ENCODE peak calls at places on chromosome 5, in eight cellular contexts. K, V, J, X, T, E, I and U are unnamed samples.
A peak's percentile ranks its signal among the peaks of the same experiment; 100 is the strongest.

GRCh38 chr5:58407042-58407709 is 52.7 kb downstream of the PLK2 start:
- DNase-seq in K (no peak), V (no peak), J (no peak), X (no peak), T (no peak), E (no peak), I (no peak), U (no peak)

GRCh38 chr5:169200086-169200778 is 100.7 kb downstream of the SLIT3 start:
- DNase-seq in K (no peak), V (no peak), J (no peak), X (no peak), T (no peak), E (no peak), I (no peak), U (no peak)

GRCh38 chr5:134026521-134027202 is 21.9 kb upstream of the VDAC1 start:
- DNase-seq in K (no peak), V (no peak), J (peak; percentile 46), X (peak; percentile 88), T (peak; percentile 69), E (no peak), I (peak; percentile 63), U (peak; percentile 61)

GRCh38 chr5:149893403-149893931 is 51.1 kb downstream of the PDE6A start:
- DNase-seq in K (no peak), V (no peak), J (no peak), X (no peak), T (no peak), E (no peak), I (no peak), U (no peak)

GRCh38 chr5:132327278-132327959 is 33.2 kb downstream of the SLC22A4 start:
- DNase-seq in K (no peak), V (no peak), J (no peak), X (no peak), T (no peak), E (no peak), I (no peak), U (no peak)

GRCh38 chr5:154721476-154722058 is 33.6 kb upstream of the LARP1 start:
- DNase-seq in K (no peak), V (no peak), J (no peak), X (peak; percentile 75), T (no peak), E (no peak), I (no peak), U (no peak)

GRCh38 chr5:97162045-97162444 is 19.6 kb upstream of the LIX1 start:
- DNase-seq in K (peak; percentile 59), V (peak; percentile 71), J (peak; percentile 36), X (peak; percentile 52), T (no peak), E (no peak), I (no peak), U (peak; percentile 30)

GRCh38 chr5:131262953-131263541 is 806 bp upstream of the CDC42SE2 start:
- DNase-seq in K (no peak), V (no peak), J (peak; percentile 29), X (no peak), T (no peak), E (no peak), I (no peak), U (no peak)

GRCh38 chr5:22899341-22899740 is 46.2 kb upstream of the CDH12 start:
- DNase-seq in K (no peak), V (no peak), J (no peak), X (no peak), T (no peak), E (no peak), I (no peak), U (no peak)

GRCh38 chr5:82418608-82418950 is 140.4 kb upstream of the RPS23 start:
- DNase-seq in K (no peak), V (no peak), J (no peak), X (no peak), T (no peak), E (no peak), I (no peak), U (no peak)

GRCh38 chr5:177098103-177098771 is 11.5 kb downstream of the FGFR4 start:
- DNase-seq in K (no peak), V (no peak), J (no peak), X (peak; percentile 32), T (no peak), E (no peak), I (peak; percentile 71), U (no peak)

GRCh38 chr5:127988149-127988755 is 95.3 kb upstream of the SLC12A2 start:
- DNase-seq in K (no peak), V (no peak), J (no peak), X (no peak), T (no peak), E (no peak), I (no peak), U (no peak)

GRCh38 chr5:133285583-133286021 is 233.8 kb downstream of the HSPA4 start:
- DNase-seq in K (peak; percentile 62), V (peak; percentile 54), J (peak; percentile 98), X (no peak), T (peak; percentile 63), E (no peak), I (peak; percentile 96), U (no peak)

GRCh38 chr5:149381986-149382338 is 2.9 kb upstream of the IL17B start:
- DNase-seq in K (peak; percentile 84), V (peak; percentile 88), J (peak; percentile 62), X (peak; percentile 90), T (peak; percentile 84), E (peak; percentile 74), I (peak; percentile 89), U (peak; percentile 69)

GRCh38 chr5:42656661-42657035 is 100.0 kb upstream of the CCDC152 start:
- DNase-seq in K (no peak), V (no peak), J (no peak), X (no peak), T (no peak), E (no peak), I (no peak), U (no peak)
- TF ChIP-seq CTCF in K (peak; percentile 55), V (peak; percentile 40), J (peak; percentile 10), X (no peak), T (no peak), E (no peak), I (no peak), U (no peak)

GRCh38 chr5:145941096-145941676 is 4.8 kb downstream of the SH3RF2 start:
- DNase-seq in K (no peak), V (no peak), J (no peak), X (no peak), T (no peak), E (no peak), I (no peak), U (no peak)

GRCh38 chr5:145939532-145940065 is 3.2 kb downstream of the SH3RF2 start:
- DNase-seq in K (no peak), V (no peak), J (no peak), X (no peak), T (no peak), E (no peak), I (no peak), U (no peak)

GRCh38 chr5:145937432-145938250 is 1.3 kb downstream of the SH3RF2 start:
- DNase-seq in K (no peak), V (no peak), J (peak; percentile 48), X (peak; percentile 56), T (peak; percentile 61), E (no peak), I (peak; percentile 58), U (no peak)

GRCh38 chr5:145936401-145937131 is at the start of gene SH3RF2:
- DNase-seq in K (peak; percentile 31), V (peak; percentile 40), J (peak; percentile 68), X (peak; percentile 97), T (peak; percentile 82), E (peak; percentile 51), I (peak; percentile 81), U (no peak)

GRCh38 chr5:145938699-145939531 is 2.5 kb downstream of the SH3RF2 start:
- DNase-seq in K (no peak), V (no peak), J (no peak), X (no peak), T (no peak), E (no peak), I (no peak), U (no peak)
- H3K27ac ChIP-seq in K (no peak overlapping the region), V (no peak overlapping the region), J (peak overlapping the region; percentile 90), X (no peak overlapping the region), T (no peak overlapping the region), E (no peak overlapping the region), I (peak overlapping the region; percentile 68), U (no peak overlapping the region)

GRCh38 chr5:39076101-39076756 is 2.0 kb upstream of the RICTOR start:
- DNase-seq in K (no peak), V (no peak), J (no peak), X (no peak), T (no peak), E (no peak), I (no peak), U (no peak)

GRCh38 chr5:39076757-39077475 is 2.7 kb upstream of the RICTOR start:
- DNase-seq in K (no peak), V (no peak), J (no peak), X (no peak), T (no peak), E (no peak), I (no peak), U (no peak)

GRCh38 chr5:39072915-39073758 is 1.1 kb downstream of the RICTOR start:
- DNase-seq in K (peak; percentile 45), V (peak; percentile 34), J (no peak), X (peak; percentile 53), T (no peak), E (peak; percentile 63), I (peak; percentile 57), U (peak; percentile 41)

GRCh38 chr5:39074009-39074886 is at the start of gene RICTOR:
- DNase-seq in K (peak; percentile 94), V (peak; percentile 94), J (peak; percentile 85), X (peak; percentile 85), T (peak; percentile 92), E (peak; percentile 95), I (peak; percentile 96), U (peak; percentile 87)

DNA sequence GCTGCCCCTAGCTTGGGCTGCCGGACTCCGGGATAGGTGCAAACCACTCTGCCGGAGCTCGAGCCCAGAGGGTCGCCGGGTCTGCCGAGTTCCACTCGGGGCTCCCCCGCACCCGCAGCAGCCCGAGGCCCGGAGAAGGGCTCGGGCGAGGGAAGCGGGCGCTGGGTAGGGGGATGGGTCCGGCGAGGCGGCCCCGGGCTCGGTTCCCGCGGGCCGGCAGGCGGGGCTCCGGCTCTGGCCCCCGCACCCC is 515 bp downstream of the RICTOR start:
- DNase-seq in K (no peak), V (no peak), J (peak; percentile 47), X (no peak), T (no peak), E (no peak), I (no peak), U (no peak)
- H3K27me3 ChIP-seq in K (no peaks in the 10 kb centered on the region), V (no peaks in the 10 kb centered on the region), J (no peaks in the 10 kb centered on the region), X (no peaks in the 10 kb centered on the region), T (no peaks in the 10 kb centered on the region), E (no peaks in the 10 kb centered on the region), I (no peaks in the 10 kb centered on the region), U (peaks cover 14% of the 10 kb centered on the region)

DNA sequence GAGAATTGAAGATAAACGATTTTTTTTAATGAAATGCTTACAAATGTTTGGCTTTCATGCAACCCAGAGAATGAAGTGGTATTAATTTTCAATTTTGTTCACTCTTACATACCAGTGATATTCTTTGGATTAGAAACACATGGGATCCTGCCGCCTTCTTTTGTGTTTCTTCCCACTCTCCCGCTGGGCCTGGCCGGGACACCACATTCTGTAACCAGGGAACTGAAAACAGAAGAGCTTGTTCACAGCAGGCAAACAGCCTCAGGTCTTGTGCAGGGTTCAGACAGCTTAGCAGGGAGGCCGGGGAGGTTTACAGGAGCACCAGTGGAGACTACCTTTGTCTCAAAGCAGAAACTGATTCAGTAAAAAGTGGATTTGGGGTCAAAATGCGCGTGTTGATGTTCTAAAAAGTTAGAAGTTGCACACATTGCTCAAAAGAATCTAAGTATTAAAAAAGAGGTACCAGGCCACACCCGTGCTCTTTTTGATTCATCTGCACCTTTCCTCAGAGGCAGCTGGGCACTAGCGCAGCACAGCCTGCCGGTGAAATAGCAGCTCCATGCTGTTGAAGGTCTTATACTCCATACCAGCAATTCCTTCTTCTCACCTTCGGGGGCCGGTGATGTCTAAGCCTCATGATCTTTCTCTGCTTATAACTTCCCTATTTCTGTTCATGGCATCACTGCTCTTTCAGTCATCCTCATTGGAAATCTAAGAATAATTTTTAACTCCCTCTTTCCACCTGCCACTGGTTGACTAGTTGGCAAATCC is 67.1 kb downstream of the GRAMD2B start:
- DNase-seq in K (no peak), V (no peak), J (no peak), X (peak; percentile 52), T (no peak), E (no peak), I (no peak), U (no peak)
- TF ChIP-seq CTCF in K (no peak), V (no peak), J (no peak), X (peak; percentile 50), T (no peak), E (no peak), I (no peak), U (no peak)